ENCODE peak calls at places on chromosomes 13 and 19, in six cellular contexts. One of them, this sample, is unnamed.

GRCh38 chr13:73335226-73335625 is 276.4 kb downstream of the KLF5 start:
- DNase-seq in GDM1: no peak
- DNase-seq in lower lobe of right lung: no peak
- DNase-seq in IMR-90: peak
- DNase-seq in fibroblast of the conjunctiva: peak
- DNase-seq in central memory CD4-positive, alpha-beta T cell: no peak
- DNase-seq in this sample: no peak

GRCh38 chr13:71879945-71880344 is 12.9 kb upstream of the DACH1 start:
- DNase-seq in IMR-90: no peak
- DNase-seq in central memory CD4-positive, alpha-beta T cell: no peak
- DNase-seq in GDM1: no peak
- DNase-seq in fibroblast of the conjunctiva: no peak
- DNase-seq in lower lobe of right lung: no peak
- DNase-seq in this sample: no peak

GRCh38 chr19:47363758-47364529 is 14.8 kb downstream of the DHX34 start:
- DNase-seq in GDM1: no peak
- DNase-seq in fibroblast of the conjunctiva: no peak
- DNase-seq in central memory CD4-positive, alpha-beta T cell: no peak
- DNase-seq in IMR-90: peak
- DNase-seq in lower lobe of right lung: no peak
- DNase-seq in this sample: no peak

GRCh38 chr13:33927315-33927714 is 109.4 kb downstream of the RFC3 start:
- DNase-seq in central memory CD4-positive, alpha-beta T cell: no peak
- DNase-seq in GDM1: no peak
- DNase-seq in IMR-90: peak
- DNase-seq in fibroblast of the conjunctiva: peak
- DNase-seq in lower lobe of right lung: no peak
- DNase-seq in this sample: no peak

GRCh38 chr13:61144301-61144700 is 271.3 kb downstream of the PCDH20 start:
- DNase-seq in fibroblast of the conjunctiva: no peak
- DNase-seq in lower lobe of right lung: no peak
- DNase-seq in central memory CD4-positive, alpha-beta T cell: no peak
- DNase-seq in GDM1: no peak
- DNase-seq in IMR-90: no peak
- DNase-seq in this sample: no peak

GRCh38 chr19:42185281-42185680 is 32.2 kb downstream of the DEDD2 start:
- DNase-seq in lower lobe of right lung: no peak
- DNase-seq in IMR-90: peak
- DNase-seq in GDM1: peak
- DNase-seq in fibroblast of the conjunctiva: no peak
- DNase-seq in central memory CD4-positive, alpha-beta T cell: peak
- DNase-seq in this sample: no peak

GRCh38 chr19:7549749-7550148 is 14.2 kb downstream of the PNPLA6 start:
- DNase-seq in fibroblast of the conjunctiva: no peak
- DNase-seq in GDM1: no peak
- DNase-seq in lower lobe of right lung: peak
- DNase-seq in central memory CD4-positive, alpha-beta T cell: no peak
- DNase-seq in IMR-90: no peak
- DNase-seq in this sample: no peak

GRCh38 chr19:28948531-28948930 is 264.4 kb downstream of the UQCRFS1 start:
- DNase-seq in IMR-90: no peak
- DNase-seq in central memory CD4-positive, alpha-beta T cell: no peak
- DNase-seq in GDM1: no peak
- DNase-seq in lower lobe of right lung: no peak
- DNase-seq in fibroblast of the conjunctiva: no peak
- DNase-seq in this sample: no peak

GRCh38 chr13:29969286-29969685 is 118.9 kb upstream of the UBL3 start:
- DNase-seq in central memory CD4-positive, alpha-beta T cell: no peak
- DNase-seq in lower lobe of right lung: no peak
- DNase-seq in IMR-90: peak
- DNase-seq in GDM1: no peak
- DNase-seq in fibroblast of the conjunctiva: no peak
- DNase-seq in this sample: no peak

GRCh38 chr13:96089749-96090239 is at the start of gene HS6ST3:
- DNase-seq in central memory CD4-positive, alpha-beta T cell: no peak
- DNase-seq in IMR-90: no peak
- DNase-seq in fibroblast of the conjunctiva: no peak
- DNase-seq in GDM1: no peak
- DNase-seq in lower lobe of right lung: no peak
- DNase-seq in this sample: no peak

GRCh38 chr13:84481958-84482357 is 599.7 kb upstream of the SLITRK1 start:
- DNase-seq in central memory CD4-positive, alpha-beta T cell: no peak
- DNase-seq in IMR-90: peak
- DNase-seq in lower lobe of right lung: no peak
- DNase-seq in GDM1: no peak
- DNase-seq in fibroblast of the conjunctiva: peak
- DNase-seq in this sample: no peak

GRCh38 chr13:41156611-41157010 is 24.0 kb upstream of the KBTBD6 start:
- DNase-seq in IMR-90: no peak
- DNase-seq in central memory CD4-positive, alpha-beta T cell: no peak
- DNase-seq in lower lobe of right lung: no peak
- DNase-seq in GDM1: no peak
- DNase-seq in fibroblast of the conjunctiva: no peak
- DNase-seq in this sample: no peak

GRCh38 chr13:47289578-47289977 is 392.7 kb upstream of the HTR2A start:
- DNase-seq in GDM1: no peak
- DNase-seq in IMR-90: no peak
- DNase-seq in fibroblast of the conjunctiva: no peak
- DNase-seq in central memory CD4-positive, alpha-beta T cell: no peak
- DNase-seq in lower lobe of right lung: no peak
- DNase-seq in this sample: no peak

GRCh38 chr13:26867451-26868067 is 107.0 kb upstream of the GPR12 start:
- DNase-seq in IMR-90: peak
- DNase-seq in lower lobe of right lung: no peak
- DNase-seq in GDM1: peak
- DNase-seq in central memory CD4-positive, alpha-beta T cell: no peak
- DNase-seq in fibroblast of the conjunctiva: no peak
- DNase-seq in this sample: no peak

GRCh38 chr13:31050486-31051400 is 111.0 kb downstream of the HSPH1 start:
- DNase-seq in fibroblast of the conjunctiva: no peak
- DNase-seq in IMR-90: peak
- DNase-seq in lower lobe of right lung: no peak
- DNase-seq in central memory CD4-positive, alpha-beta T cell: no peak
- DNase-seq in GDM1: no peak
- DNase-seq in this sample: no peak

GRCh38 chr13:90171649-90172048 is 1175.8 kb upstream of the MIR17HG start:
- DNase-seq in lower lobe of right lung: no peak
- DNase-seq in GDM1: no peak
- DNase-seq in central memory CD4-positive, alpha-beta T cell: no peak
- DNase-seq in fibroblast of the conjunctiva: no peak
- DNase-seq in IMR-90: no peak
- DNase-seq in this sample: no peak

GRCh38 chr19:47693489-47693888 is 19.7 kb upstream of the EHD2 start:
- DNase-seq in central memory CD4-positive, alpha-beta T cell: no peak
- DNase-seq in lower lobe of right lung: no peak
- DNase-seq in fibroblast of the conjunctiva: no peak
- DNase-seq in GDM1: no peak
- DNase-seq in IMR-90: no peak
- DNase-seq in this sample: no peak

GRCh38 chr19:10639836-10640235 is 14.3 kb upstream of the ILF3 start:
- DNase-seq in central memory CD4-positive, alpha-beta T cell: no peak
- DNase-seq in fibroblast of the conjunctiva: no peak
- DNase-seq in GDM1: no peak
- DNase-seq in IMR-90: no peak
- DNase-seq in lower lobe of right lung: no peak
- DNase-seq in this sample: no peak

This sample was measured in CMK.